ENCODE peak calls at places on chromosomes 3 and 15, in ten cellular contexts. O, R, K, Y, H, W, S, E, L and A are unnamed samples.
A peak's percentile ranks its signal among the peaks of the same experiment; 100 is the strongest.

GRCh38 chr3:123743121-123743520 is 141.0 kb downstream of the MYLK start:
- DNase-seq in S (no peak), E (no peak), W (no peak), H (no peak), K (no peak), L (no peak), Y (no peak), R (no peak), O (no peak), A (no peak)

GRCh38 chr3:129383292-129383860 is 45.1 kb downstream of the EFCAB12 start:
- DNase-seq in L (peak; percentile 77), K (peak; percentile 37), H (peak; percentile 53), R (peak; percentile 70), O (peak; percentile 88), S (peak; percentile 62), W (peak; percentile 77), Y (peak; percentile 70), E (peak; percentile 61), A (no peak)

GRCh38 chr3:115960799-115961198 is 337.5 kb downstream of the GAP43 start:
- DNase-seq in Y (no peak), K (no peak), O (no peak), R (no peak), S (no peak), L (no peak), E (no peak), W (no peak), H (no peak), A (no peak)

GRCh38 chr15:52466134-52466701 is 62.5 kb downstream of the MYO5A start:
- DNase-seq in H (no peak), O (peak; percentile 13), R (peak; percentile 62), S (peak; percentile 41), W (peak; percentile 24), K (no peak), Y (no peak), E (no peak), L (no peak), A (peak; percentile 72)

GRCh38 chr3:170622369-170623159 is 36.7 kb upstream of the SLC7A14 start:
- DNase-seq in W (no peak), H (no peak), E (peak; percentile 51), Y (peak; percentile 99), L (no peak), K (no peak), R (no peak), O (no peak), S (peak; percentile 54), A (no peak)

GRCh38 chr3:118075873-118076272 is 958.8 kb downstream of the IGSF11 start:
- DNase-seq in O (no peak), H (no peak), K (no peak), W (no peak), R (no peak), L (no peak), Y (peak; percentile 56), E (no peak), S (peak; percentile 5), A (no peak)

GRCh38 chr3:42014949-42015533 is 53.1 kb upstream of the ULK4 start:
- DNase-seq in R (peak; percentile 84), K (no peak), S (peak; percentile 66), E (no peak), W (no peak), Y (peak; percentile 35), L (no peak), O (peak; percentile 51), H (no peak), A (peak; percentile 57)

GRCh38 chr3:179192542-179192941 is 44.4 kb downstream of the PIK3CA start:
- DNase-seq in S (no peak), Y (no peak), H (no peak), R (no peak), K (no peak), O (no peak), W (no peak), L (no peak), E (no peak), A (no peak)

GRCh38 chr3:113269661-113270060 is 58.3 kb downstream of the BOC start:
- DNase-seq in W (no peak), L (no peak), O (no peak), K (no peak), Y (no peak), S (no peak), E (no peak), R (no peak), H (no peak), A (no peak)

GRCh38 chr3:20185364-20185732 is 658 bp downstream of the SGO1 start:
- DNase-seq in W (peak; percentile 39), L (peak; percentile 27), H (no peak), K (no peak), O (peak; percentile 41), R (no peak), S (no peak), Y (peak; percentile 29), E (peak; percentile 12), A (no peak)

GRCh38 chr15:67852433-67852832 is 12.6 kb upstream of the RNU6-1 start:
- DNase-seq in E (no peak), H (no peak), Y (no peak), O (no peak), R (no peak), W (no peak), S (no peak), K (no peak), L (no peak), A (no peak)

GRCh38 chr3:149378420-149379388 is 1.3 kb upstream of the TM4SF1 start:
- DNase-seq in S (no peak), O (no peak), L (no peak), E (no peak), H (no peak), Y (no peak), R (no peak), K (no peak), W (no peak), A (no peak)

GRCh38 chr3:127002195-127003174 is 19.6 kb downstream of the PLXNA1 start:
- DNase-seq in W (no peak), E (peak; percentile 85), K (peak; percentile 47), H (peak; percentile 56), L (peak; percentile 75), Y (peak; percentile 89), S (peak; percentile 90), R (peak; percentile 92), O (peak; percentile 94), A (peak; percentile 90)

GRCh38 chr3:172476339-172476738 is 28.1 kb upstream of the GHSR start:
- DNase-seq in L (no peak), S (no peak), W (no peak), Y (no peak), O (no peak), K (no peak), R (no peak), E (no peak), H (no peak), A (no peak)

GRCh38 chr3:32109256-32109655 is 2.8 kb downstream of the GPD1L start:
- DNase-seq in E (peak; percentile 9), S (peak; percentile 84), L (peak; percentile 71), W (no peak), K (no peak), R (peak; percentile 98), H (no peak), O (no peak), Y (peak; percentile 97), A (peak; percentile 89)

GRCh38 chr3:45182915-45183881 is 37.0 kb upstream of the CDCP1 start:
- DNase-seq in S (no peak), O (peak; percentile 31), K (no peak), L (peak; percentile 94), W (no peak), Y (peak; percentile 61), R (no peak), E (peak; percentile 61), H (no peak), A (peak; percentile 55)

GRCh38 chr15:63219196-63219719 is 29.9 kb downstream of the RAB8B start:
- DNase-seq in E (no peak), H (no peak), R (no peak), W (no peak), O (no peak), L (no peak), Y (peak; percentile 56), K (no peak), S (no peak), A (no peak)
- TF ChIP-seq CTCF in E (no peak), H (no peak), R (no peak), W (no peak), O (no peak), L (no peak), Y (no peak), K (no peak), S (no peak), A (no peak)

GRCh38 chr15:45715528-45715927 is 80.7 kb downstream of the SQOR start:
- DNase-seq in L (peak; percentile 10), S (no peak), H (no peak), Y (peak; percentile 47), K (no peak), R (no peak), W (no peak), E (no peak), O (peak; percentile 19), A (no peak)
- TF ChIP-seq CTCF in L (peak; percentile 26), S (peak; percentile 48), H (no peak), Y (peak; percentile 29), K (peak; percentile 45), R (no peak), W (peak; percentile 29), E (peak; percentile 48), O (peak; percentile 56), A (no peak)

DNA sequence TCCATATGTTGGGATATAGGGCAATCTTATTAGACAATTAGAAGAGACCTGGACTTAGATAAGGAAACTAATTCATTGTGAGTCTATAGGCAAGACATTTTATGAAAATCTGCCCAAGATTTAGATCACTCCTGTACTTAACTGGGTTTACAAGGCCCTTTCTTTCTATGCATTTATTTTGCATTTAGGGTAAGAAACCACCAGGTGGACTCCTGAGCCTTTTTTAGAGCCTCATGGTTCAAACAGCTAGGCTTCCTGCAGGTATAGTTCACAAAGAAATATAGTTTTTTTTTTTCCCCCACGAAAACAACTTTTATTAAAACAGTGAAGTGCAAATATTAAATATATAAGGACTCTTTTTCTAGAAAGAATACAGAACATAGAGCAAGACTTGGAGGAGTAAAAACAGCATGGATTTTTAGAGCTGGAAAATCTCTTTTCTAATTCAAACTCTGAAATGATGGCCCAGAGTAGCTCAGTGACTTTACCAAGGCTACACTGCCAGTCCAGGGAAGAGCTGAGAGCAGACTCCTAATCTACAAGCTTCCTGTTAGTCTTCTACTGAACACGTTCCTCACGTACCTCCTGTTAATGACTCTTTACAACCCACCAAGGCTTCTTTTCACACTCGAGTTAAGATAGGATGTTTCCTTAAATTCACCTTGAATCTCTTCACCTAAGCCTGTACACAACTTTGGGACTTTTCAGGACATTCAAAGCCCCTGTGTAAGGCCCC is 401.0 kb upstream of the ATP11B start:
- DNase-seq in S (no peak), K (no peak), Y (no peak), L (no peak), W (no peak), H (no peak), E (no peak), R (no peak), O (no peak), A (no peak)
- TF ChIP-seq CTCF in S (no peak), K (peak; percentile 11), Y (no peak), L (no peak), W (no peak), H (peak; percentile 40), E (no peak), R (no peak), O (peak; percentile 35), A (no peak)

DNA sequence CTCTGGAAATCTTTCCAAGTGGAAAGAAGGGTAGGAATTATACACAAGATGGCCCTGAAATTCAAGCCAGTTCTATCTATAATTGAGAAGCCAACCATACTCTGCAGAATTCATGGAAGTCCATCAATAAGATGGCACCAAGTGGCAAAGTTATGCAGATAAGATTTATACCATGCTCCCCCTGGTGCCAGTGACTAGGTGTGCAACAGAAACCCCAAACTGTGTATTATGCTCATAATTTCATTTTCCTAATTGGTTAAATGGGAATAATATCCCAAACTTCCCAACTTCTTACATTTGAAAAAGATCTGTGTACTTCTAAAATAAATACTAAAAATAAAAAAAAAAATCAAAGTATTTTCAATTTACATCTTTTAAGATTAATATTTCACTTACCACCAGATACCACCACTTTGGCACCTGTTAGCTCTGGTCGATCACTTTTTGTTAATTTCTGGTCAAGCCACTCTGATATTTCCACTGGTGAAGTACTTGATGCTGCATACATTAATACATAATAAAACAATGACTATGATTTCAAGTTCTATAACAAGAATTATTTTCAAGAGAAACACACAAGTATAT is 25.9 kb downstream of the ETFA start:
- DNase-seq in H (no peak), R (no peak), E (peak; percentile 4), L (peak; percentile 44), O (no peak), S (no peak), Y (peak; percentile 24), K (no peak), W (no peak), A (no peak)
- TF ChIP-seq CTCF in H (peak; percentile 58), R (peak; percentile 35), E (peak; percentile 71), L (peak; percentile 43), O (peak; percentile 50), S (peak; percentile 34), Y (peak; percentile 33), K (peak; percentile 43), W (peak; percentile 56), A (no peak)